ENCODE peak calls at places on chromosomes 5 and 9, in four cellular contexts. G, K, A and M are unnamed samples.

GRCh38 chr5:138739938-138740337 is 13.3 kb upstream of the CTNNA1 start:
- DNase-seq in G (no peak), K (no peak), A (no peak), M (no peak)

GRCh38 chr9:90999425-91000397 is 198.1 kb downstream of the SYK start:
- DNase-seq in G (no peak), K (no peak), A (peak), M (no peak)

GRCh38 chr9:14056235-14056930 is 257.6 kb downstream of the NFIB start:
- DNase-seq in G (no peak), K (no peak), A (no peak), M (no peak)

GRCh38 chr5:150155258-150156032 is at the start of gene PDGFRB:
- DNase-seq in G (peak), K (peak), A (peak), M (peak)

GRCh38 chr9:23220957-23221356 is 605.1 kb downstream of the ELAVL2 start:
- DNase-seq in G (no peak), K (no peak), A (no peak), M (no peak)

GRCh38 chr5:82986404-82986803 is 90.8 kb downstream of the TMEM167A start:
- DNase-seq in G (no peak), K (no peak), A (no peak), M (no peak)

GRCh38 chr9:99257723-99258364 is 35.8 kb downstream of the SEC61B start:
- DNase-seq in G (no peak), K (no peak), A (no peak), M (no peak)

GRCh38 chr9:124725068-124725452 is 46.1 kb downstream of the NR6A1 start:
- DNase-seq in G (no peak), K (no peak), A (no peak), M (no peak)

GRCh38 chr5:98301567-98301966 is 471.9 kb upstream of the RGMB start:
- DNase-seq in G (no peak), K (no peak), A (no peak), M (no peak)

GRCh38 chr5:112779531-112779930 is 41.8 kb downstream of the APC start:
- DNase-seq in G (no peak), K (no peak), A (peak), M (no peak)

GRCh38 chr9:108534741-108535140 is 321.0 kb downstream of the ACTL7B start:
- DNase-seq in G (no peak), K (no peak), A (peak), M (no peak)

GRCh38 chr5:180424094-180424493 is 70.1 kb upstream of the CNOT6 start:
- DNase-seq in G (no peak), K (no peak), A (peak), M (no peak)

GRCh38 chr5:74582853-74583252 is 57.7 kb downstream of the ENC1 start:
- DNase-seq in G (no peak), K (no peak), A (no peak), M (no peak)

GRCh38 chr9:130743644-130744043 is 50.1 kb downstream of the EXOSC2 start:
- DNase-seq in G (no peak), K (no peak), A (no peak), M (no peak)

GRCh38 chr5:75365740-75366139 is 28.7 kb downstream of the HMGCR start:
- DNase-seq in G (no peak), K (no peak), A (no peak), M (no peak)

DNA sequence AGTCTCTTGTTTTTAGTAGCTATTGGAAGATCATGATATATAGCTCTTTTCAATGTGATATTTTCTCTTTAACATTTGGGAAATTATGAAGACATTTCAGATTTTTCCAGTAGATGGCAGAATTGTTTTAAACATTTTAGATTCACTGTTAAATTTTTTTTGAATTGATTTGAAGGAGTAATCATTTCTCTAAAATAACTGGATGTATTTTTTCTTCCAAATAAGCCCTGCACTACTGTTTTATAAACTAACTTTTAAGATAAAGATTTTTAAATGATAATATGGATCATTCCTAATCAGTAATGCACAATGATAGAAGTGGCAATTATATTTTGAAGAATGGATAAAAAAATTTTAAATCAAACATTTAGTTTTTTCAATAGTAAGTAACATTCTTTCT is 14.2 kb downstream of the NDUFAF2 start:
- DNase-seq in G (no peak), K (no peak), A (peak), M (no peak)
- TF ChIP-seq CTCF in G (no peak), K (no peak), A (peak), M (no peak)

DNA sequence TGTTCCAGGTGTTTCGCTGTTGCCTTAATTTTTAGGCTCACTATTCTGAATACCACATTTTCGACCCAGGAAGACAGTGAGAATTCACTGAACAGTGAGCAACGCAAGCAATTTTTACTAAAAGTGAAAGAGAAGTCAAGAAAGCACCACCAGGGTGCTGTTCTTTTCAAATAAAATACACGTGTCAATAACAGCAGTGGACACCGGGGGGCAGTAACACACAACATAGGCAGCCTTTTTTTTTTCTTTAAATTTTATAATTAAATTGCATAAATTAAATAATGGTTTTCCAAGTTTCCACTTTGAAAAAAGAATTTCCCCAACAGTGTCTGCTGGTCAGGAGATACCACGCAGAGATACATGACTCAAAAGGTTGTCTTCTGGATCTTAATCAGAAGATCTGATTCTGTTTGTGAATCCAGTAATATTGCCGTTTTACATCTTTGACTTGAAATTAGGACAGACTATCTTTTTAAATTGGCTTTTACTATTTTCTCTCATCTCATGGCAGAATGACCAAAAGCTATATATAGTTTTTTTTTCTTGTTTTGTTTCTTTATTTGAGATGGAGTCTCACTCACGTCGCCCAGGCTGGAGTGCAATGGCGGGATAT is 47.1 kb upstream of the SH3GL2 start:
- DNase-seq in G (peak), K (no peak), A (peak), M (peak)
- TF ChIP-seq CTCF in G (peak), K (peak), A (peak), M (no peak)

GRCh38 chr5:171599396-171599795 is 179.9 kb downstream of the FGF18 start:
- DNase-seq in G (no peak), K (no peak), A (no peak), M (no peak)

GRCh38 chr5:171598279-171599152 is 179.1 kb downstream of the FGF18 start:
- DNase-seq in G (no peak), K (no peak), A (no peak), M (no peak)

GRCh38 chr5:171595801-171596231 is 176.4 kb downstream of the FGF18 start:
- DNase-seq in G (no peak), K (no peak), A (peak), M (no peak)

GRCh38 chr5:171595401-171595800 is 176.0 kb downstream of the FGF18 start:
- DNase-seq in G (no peak), K (no peak), A (peak), M (no peak)

DNA sequence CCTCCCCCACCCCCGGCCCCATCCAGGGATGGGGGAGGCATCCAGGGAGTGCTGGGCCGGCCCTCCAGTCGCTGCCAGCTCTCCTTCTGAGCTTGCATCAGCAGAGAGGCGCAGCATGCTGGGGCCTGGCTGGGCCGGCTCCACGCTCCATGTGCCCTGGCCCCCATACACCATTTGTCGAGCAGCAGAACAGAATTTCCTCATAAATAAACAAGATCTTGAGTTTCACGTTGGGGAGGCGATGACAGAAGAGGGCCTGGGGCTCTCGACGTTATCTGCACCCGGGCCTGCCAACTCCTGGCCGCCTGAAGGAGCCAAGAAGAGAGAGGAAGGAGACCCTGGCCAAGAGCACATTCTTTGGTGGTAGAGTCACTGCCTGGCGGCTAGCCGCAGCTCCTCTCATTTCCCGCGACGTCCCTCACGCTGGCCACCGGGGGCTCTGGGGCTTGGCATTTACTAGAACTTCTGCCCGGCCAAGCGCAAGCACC is 177.0 kb downstream of the FGF18 start:
- DNase-seq in G (peak), K (no peak), A (peak), M (no peak)
- TF ChIP-seq CTCF in G (no peak), K (no peak), A (no peak), M (no peak)

GRCh38 chr5:127373858-127374491 is 83.4 kb downstream of the MEGF10 start:
- DNase-seq in G (no peak), K (no peak), A (no peak), M (no peak)
- TF ChIP-seq CTCF in G (no peak), K (no peak), A (peak), M (no peak)